ENCODE peak calls at places on chromosomes 6 and 20, in five cellular contexts. H is sigmoid colon; W is CD8-positive, alpha-beta T cell; P is PC-3; U is IMR-90. E is an unnamed sample.

GRCh38 chr6:158758464-158758863 is 60.7 kb downstream of the EZR start:
- DNase-seq in P (no peak), U (peak; percentile 45), H (no peak), W (no peak), E (no peak)

GRCh38 chr20:43722153-43722505 is 4.7 kb downstream of the GTSF1L start:
- DNase-seq in W (peak; percentile 60), H (no peak), U (no peak), P (no peak), E (peak; percentile 21)

GRCh38 chr6:1111361-1111760 is 200.5 kb upstream of the FOXQ1 start:
- DNase-seq in P (no peak), U (no peak), H (no peak), W (no peak), E (no peak)

GRCh38 chr20:25321262-25321831 is 69.3 kb downstream of the ABHD12 start:
- DNase-seq in W (no peak), P (no peak), H (peak; percentile 44), U (no peak), E (no peak)

GRCh38 chr6:15854378-15854777 is 191.6 kb upstream of the DTNBP1 start:
- DNase-seq in H (no peak), P (no peak), W (no peak), U (no peak), E (no peak)

GRCh38 chr20:4087923-4088322 is 72.6 kb upstream of the RNF24 start:
- DNase-seq in U (peak; percentile 57), H (no peak), P (peak; percentile 32), W (no peak), E (no peak)

GRCh38 chr6:163419413-163420314 is 5.1 kb downstream of the QKI start:
- DNase-seq in U (peak; percentile 44), P (peak; percentile 28), W (no peak), H (no peak), E (no peak)

GRCh38 chr6:124233221-124233620 is 429.6 kb downstream of the NKAIN2 start:
- DNase-seq in P (no peak), W (no peak), H (no peak), U (no peak), E (no peak)

GRCh38 chr20:17966432-17967312 is 1.9 kb downstream of the SNX5 start:
- DNase-seq in W (no peak), U (peak; percentile 42), P (peak; percentile 51), H (no peak), E (no peak)

GRCh38 chr20:59455392-59456341 is 148.7 kb upstream of the PHACTR3 start:
- DNase-seq in U (peak; percentile 10), W (no peak), H (peak; percentile 52), P (peak; percentile 48), E (no peak)

GRCh38 chr6:9697263-9697931 is 717.5 kb downstream of the TFAP2A start:
- DNase-seq in U (no peak), W (no peak), P (no peak), H (no peak), E (no peak)
- H3K9me3 ChIP-seq in U (no peaks in the 10 kb centered on the region), W (no peaks in the 10 kb centered on the region), P (no peaks in the 10 kb centered on the region), H (no peaks in the 10 kb centered on the region), E (no peaks in the 10 kb centered on the region)

GRCh38 chr6:27213544-27214125 is 33.9 kb upstream of the PRSS16 start:
- DNase-seq in H (no peak), U (peak; percentile 29), W (no peak), P (no peak), E (no peak)
- H3K9me3 ChIP-seq in H (no peaks in the 10 kb centered on the region), U (no peaks in the 10 kb centered on the region), W (no peaks in the 10 kb centered on the region), P (no peaks in the 10 kb centered on the region), E (no peaks in the 10 kb centered on the region)

GRCh38 chr6:21883528-21883927 is 290.0 kb downstream of the SOX4 start:
- DNase-seq in W (no peak), U (no peak), H (no peak), P (no peak), E (no peak)
- H3K9me3 ChIP-seq in W (no peaks in the 10 kb centered on the region), U (no peaks in the 10 kb centered on the region), H (no peaks in the 10 kb centered on the region), P (no peaks in the 10 kb centered on the region), E (no peaks in the 10 kb centered on the region)

GRCh38 chr6:17397764-17398194 is 4.4 kb downstream of the CAP2 start:
- DNase-seq in W (no peak), P (peak; percentile 76), H (no peak), U (no peak), E (no peak)
- H3K9me3 ChIP-seq in W (no peaks in the 10 kb centered on the region), P (no peaks in the 10 kb centered on the region), H (no peaks in the 10 kb centered on the region), U (peaks cover 3% of the 10 kb centered on the region), E (no peaks in the 10 kb centered on the region)